ENCODE peak calls at places on chromosome 22, in seven cellular contexts. T, K, O, J, L, Q and A are unnamed samples.
A peak's percentile ranks its signal among the peaks of the same experiment; 100 is the strongest.

GRCh38 chr22:28115426-28115825 is 196.4 kb upstream of the PITPNB start:
- DNase-seq in T (no peak), K (no peak), O (no peak), J (no peak), L (no peak), Q (no peak), A (no peak)

GRCh38 chr22:31086703-31087330 is 5.7 kb downstream of the SMTN start:
- DNase-seq in T (peak; percentile 25), K (no peak), O (no peak), J (no peak), L (no peak), Q (no peak), A (no peak)

GRCh38 chr22:26725012-26725676 is 67.8 kb downstream of the MIAT start:
- DNase-seq in T (no peak), K (no peak), O (no peak), J (no peak), L (no peak), Q (no peak), A (no peak)

GRCh38 chr22:26553056-26553752 is 36.7 kb downstream of the TPST2 start:
- DNase-seq in T (no peak), K (no peak), O (no peak), J (no peak), L (no peak), Q (no peak), A (no peak)

GRCh38 chr22:39973656-39974055 is 13.5 kb downstream of the TMA7B start:
- DNase-seq in T (no peak), K (no peak), O (no peak), J (no peak), L (no peak), Q (no peak), A (no peak)

GRCh38 chr22:17120281-17120680 is 879 bp downstream of the TMEM121B start:
- DNase-seq in T (peak; percentile 84), K (peak; percentile 66), O (peak; percentile 50), J (peak; percentile 73), L (no peak), Q (peak; percentile 81), A (peak; percentile 74)

GRCh38 chr22:30433773-30434172 is 8.2 kb downstream of the MTFP1 start:
- DNase-seq in T (no peak), K (no peak), O (no peak), J (no peak), L (no peak), Q (no peak), A (no peak)

GRCh38 chr22:41425704-41426365 is 20.8 kb downstream of the TOB2 start:
- DNase-seq in T (no peak), K (no peak), O (no peak), J (no peak), L (no peak), Q (no peak), A (no peak)

GRCh38 chr22:27461470-27461869 is 340.1 kb downstream of the MN1 start:
- DNase-seq in T (no peak), K (no peak), O (no peak), J (peak; percentile 53), L (no peak), Q (peak; percentile 45), A (no peak)

GRCh38 chr22:46004105-46004866 is 27.3 kb upstream of the WNT7B start:
- DNase-seq in T (peak; percentile 67), K (peak; percentile 41), O (peak; percentile 18), J (no peak), L (peak; percentile 66), Q (no peak), A (no peak)

GRCh38 chr22:22534604-22535415 is 14.7 kb upstream of the ZNF280A start:
- DNase-seq in T (no peak), K (no peak), O (no peak), J (no peak), L (no peak), Q (no peak), A (no peak)

DNA sequence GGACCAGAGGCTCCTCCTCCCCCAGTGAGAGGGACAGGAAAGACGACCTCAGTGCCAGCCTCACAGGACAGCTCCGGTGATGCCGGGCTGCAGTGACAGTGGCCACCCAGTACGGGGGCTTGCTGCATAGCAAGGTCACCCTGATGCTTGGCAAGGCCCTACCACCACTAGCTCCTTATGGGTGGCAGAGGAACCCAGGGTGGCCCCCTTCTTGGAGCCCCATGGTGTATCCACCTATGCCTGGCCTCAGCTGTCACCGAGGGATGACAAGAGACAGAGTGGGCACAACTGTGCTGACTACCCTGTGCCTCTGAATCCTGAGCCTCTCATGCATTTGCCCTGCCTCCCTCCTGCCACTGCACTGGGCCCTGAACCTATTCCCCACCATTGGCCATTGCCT is 809.2 kb downstream of the TBC1D22A start:
- DNase-seq in T (no peak), K (no peak), O (no peak), J (no peak), L (no peak), Q (no peak), A (no peak)
- H3K9me3 ChIP-seq in T (no peaks in the 10 kb centered on the region), K (no peaks in the 10 kb centered on the region), O (no peaks in the 10 kb centered on the region), J (no peaks in the 10 kb centered on the region), L (no peaks in the 10 kb centered on the region), Q (no peaks in the 10 kb centered on the region), A (no peaks in the 10 kb centered on the region)

DNA sequence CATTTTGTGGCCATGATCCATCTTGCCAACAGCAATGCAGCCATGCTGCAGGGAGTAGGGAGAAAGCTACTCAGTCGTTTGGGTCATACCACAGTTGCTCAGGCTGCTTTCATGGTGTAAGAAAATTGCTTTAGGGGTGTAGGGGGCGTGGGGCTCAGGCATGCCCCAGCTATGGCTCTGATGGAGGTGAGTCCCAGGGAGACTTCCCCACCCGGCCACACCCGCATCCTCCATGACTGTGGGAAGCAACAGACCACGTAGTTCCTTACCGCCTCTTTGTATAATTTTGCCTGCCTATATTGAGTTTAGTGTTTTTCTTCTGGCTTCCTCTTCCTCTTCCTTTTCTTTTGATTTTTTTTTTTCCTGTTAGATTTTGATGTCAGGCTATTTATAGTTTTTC is 58.8 kb downstream of the SPECC1L start:
- DNase-seq in T (no peak), K (no peak), O (no peak), J (no peak), L (no peak), Q (no peak), A (no peak)
- H3K36me3 ChIP-seq in T (peaks cover 30% of the 10 kb centered on the region), K (no peaks in the 10 kb centered on the region), O (peaks cover 18% of the 10 kb centered on the region), J (peaks cover 2% of the 10 kb centered on the region), L (peaks cover 49% of the 10 kb centered on the region), Q (peaks cover 46% of the 10 kb centered on the region), A (peaks cover 36% of the 10 kb centered on the region)

DNA sequence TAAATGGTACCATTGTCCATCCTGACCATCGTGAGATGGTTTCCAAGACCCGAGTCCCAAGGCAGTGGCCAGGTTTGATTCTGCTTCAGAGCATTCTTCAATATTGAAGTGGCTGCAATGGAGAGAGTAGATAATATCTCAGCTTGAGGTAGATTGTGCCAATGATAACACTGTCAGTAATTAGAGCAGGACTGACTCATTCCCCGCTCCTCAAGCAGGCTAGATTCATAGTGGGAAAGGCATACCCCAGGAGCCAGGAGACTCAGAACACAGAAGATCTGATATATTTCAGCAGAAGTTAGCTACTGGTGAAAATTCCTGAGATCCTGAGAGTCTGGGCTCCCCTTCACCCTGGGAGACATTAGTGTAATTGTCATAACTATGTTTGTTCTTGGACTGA is 55.6 kb upstream of the LARGE1 start:
- DNase-seq in T (no peak), K (no peak), O (no peak), J (no peak), L (no peak), Q (no peak), A (no peak)
- H3K27me3 ChIP-seq in T (no peaks in the 10 kb centered on the region), K (no peaks in the 10 kb centered on the region), O (no peaks in the 10 kb centered on the region), J (no peaks in the 10 kb centered on the region), L (peaks cover 12% of the 10 kb centered on the region), Q (no peaks in the 10 kb centered on the region), A (no peaks in the 10 kb centered on the region)

GRCh38 chr22:47618611-47619010 is 856.2 kb downstream of the TBC1D22A start:
- DNase-seq in T (no peak), K (peak; percentile 8), O (no peak), J (peak; percentile 14), L (no peak), Q (no peak), A (no peak)

GRCh38 chr22:47621253-47621652 is 858.8 kb downstream of the TBC1D22A start:
- DNase-seq in T (no peak), K (peak; percentile 3), O (no peak), J (peak; percentile 10), L (no peak), Q (no peak), A (no peak)

GRCh38 chr22:47618180-47618579 is 855.7 kb downstream of the TBC1D22A start:
- DNase-seq in T (no peak), K (peak; percentile 28), O (no peak), J (peak; percentile 13), L (no peak), Q (no peak), A (no peak)

GRCh38 chr22:47620391-47620790 is 857.9 kb downstream of the TBC1D22A start:
- DNase-seq in T (no peak), K (peak; percentile 7), O (no peak), J (peak; percentile 5), L (no peak), Q (no peak), A (no peak)

DNA sequence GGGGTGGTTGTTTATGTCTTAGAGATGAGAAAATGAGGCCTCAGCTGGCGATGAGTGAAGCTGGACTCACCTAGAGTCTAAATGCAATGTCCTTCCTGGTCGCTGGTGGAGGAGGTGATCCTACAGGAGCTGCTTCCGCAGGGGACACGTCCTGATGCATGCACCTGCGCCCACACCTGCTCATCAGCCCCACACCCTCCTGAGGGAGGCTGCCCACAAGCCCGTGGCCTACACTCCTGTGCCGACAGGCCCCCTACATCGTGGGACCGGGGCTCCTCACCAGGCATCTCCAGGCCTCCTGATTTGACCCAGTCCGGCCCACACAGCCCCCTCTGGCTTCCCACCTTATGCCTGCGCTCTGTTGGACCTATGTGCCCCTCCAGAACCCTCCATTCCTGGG is 857.2 kb downstream of the TBC1D22A start:
- DNase-seq in T (no peak), K (peak; percentile 9), O (no peak), J (peak; percentile 5), L (no peak), Q (no peak), A (no peak)
- H3K9me3 ChIP-seq in T (no peaks in the 10 kb centered on the region), K (no peaks in the 10 kb centered on the region), O (no peaks in the 10 kb centered on the region), J (no peaks in the 10 kb centered on the region), L (no peaks in the 10 kb centered on the region), Q (no peaks in the 10 kb centered on the region), A (no peaks in the 10 kb centered on the region)

DNA sequence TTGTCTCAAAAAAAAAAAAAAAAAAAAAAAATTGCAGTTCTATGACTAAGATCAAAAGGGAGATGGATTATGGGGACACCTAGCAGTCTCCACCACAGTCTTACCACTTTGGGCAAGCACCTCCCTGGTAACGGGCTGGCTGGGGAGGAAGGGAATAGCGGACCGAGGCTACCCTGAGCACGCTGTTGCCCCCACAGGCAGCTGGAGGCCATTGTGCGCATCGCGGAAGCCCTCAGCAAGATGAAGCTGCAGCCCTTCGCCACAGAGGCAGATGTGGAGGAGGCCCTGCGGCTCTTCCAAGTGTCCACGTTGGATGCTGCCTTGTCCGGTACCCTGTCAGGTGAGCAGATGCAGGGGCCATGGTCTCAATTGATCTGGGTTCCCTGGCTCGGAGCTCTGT is 21.2 kb downstream of the MCM5 start:
- DNase-seq in T (no peak), K (no peak), O (no peak), J (no peak), L (no peak), Q (no peak), A (no peak)
- H3K36me3 ChIP-seq in T (peaks cover 81% of the 10 kb centered on the region), K (no peaks in the 10 kb centered on the region), O (peaks cover 69% of the 10 kb centered on the region), J (peaks cover 3% of the 10 kb centered on the region), L (peaks cover 91% of the 10 kb centered on the region), Q (peaks cover 98% of the 10 kb centered on the region), A (peaks cover 93% of the 10 kb centered on the region)

GRCh38 chr22:48931452-48931851 is 896.2 kb downstream of the BRD1 start:
- DNase-seq in T (no peak), K (no peak), O (no peak), J (no peak), L (no peak), Q (no peak), A (no peak)
- H3K27me3 ChIP-seq in T (no peaks in the 10 kb centered on the region), K (no peaks in the 10 kb centered on the region), O (no peaks in the 10 kb centered on the region), J (no peaks in the 10 kb centered on the region), L (peaks cover 14% of the 10 kb centered on the region), Q (no peaks in the 10 kb centered on the region), A (peaks cover 3% of the 10 kb centered on the region)